ENCODE peak calls at places on chromosomes 12 and 14, in nine cellular contexts. Y, X, T, D, Z, L, V, S and F are unnamed samples.

GRCh38 chr14:69105326-69105725 is 47.6 kb downstream of the DCAF5 start:
- DNase-seq in Y (no peak), T (no peak), L (no peak), D (no peak), S (no peak), Z (no peak), X (no peak), V (no peak), F (no peak)

GRCh38 chr12:12441891-12442461 is 85.1 kb downstream of the BORCS5 start:
- DNase-seq in X (no peak), T (no peak), Y (no peak), V (no peak), L (no peak), Z (no peak), D (no peak), S (no peak), F (no peak)

GRCh38 chr14:76924363-76925151 is 98.3 kb downstream of the LRRC74A start:
- DNase-seq in S (peak), D (no peak), Y (no peak), Z (no peak), X (no peak), L (no peak), T (no peak), V (no peak), F (no peak)

GRCh38 chr12:1644523-1645438 is 15.8 kb downstream of the WNT5B start:
- DNase-seq in T (peak), Y (no peak), D (peak), S (no peak), L (no peak), X (peak), Z (no peak), V (peak), F (peak)

GRCh38 chr12:124032265-124032886 is 59.4 kb downstream of the ZNF664 start:
- DNase-seq in T (peak), X (no peak), V (peak), Z (no peak), S (peak), Y (peak), L (no peak), D (no peak), F (no peak)

GRCh38 chr12:91413591-91413990 is 231.0 kb upstream of the DCN start:
- DNase-seq in S (no peak), Z (no peak), V (no peak), T (peak), X (no peak), Y (no peak), D (no peak), L (no peak), F (no peak)

GRCh38 chr12:14902465-14902864 is 16.8 kb upstream of the MGP start:
- DNase-seq in T (no peak), Y (no peak), S (no peak), Z (no peak), V (no peak), D (no peak), L (no peak), X (no peak), F (no peak)

GRCh38 chr14:39029789-39030188 is 73.2 kb downstream of the SEC23A start:
- DNase-seq in Z (no peak), Y (no peak), D (no peak), X (no peak), V (no peak), S (no peak), L (no peak), T (no peak), F (no peak)

GRCh38 chr12:125246346-125246656 is 181.1 kb downstream of the AACS start:
- DNase-seq in L (no peak), D (no peak), V (no peak), S (no peak), T (no peak), Y (no peak), X (no peak), Z (no peak), F (no peak)

DNA sequence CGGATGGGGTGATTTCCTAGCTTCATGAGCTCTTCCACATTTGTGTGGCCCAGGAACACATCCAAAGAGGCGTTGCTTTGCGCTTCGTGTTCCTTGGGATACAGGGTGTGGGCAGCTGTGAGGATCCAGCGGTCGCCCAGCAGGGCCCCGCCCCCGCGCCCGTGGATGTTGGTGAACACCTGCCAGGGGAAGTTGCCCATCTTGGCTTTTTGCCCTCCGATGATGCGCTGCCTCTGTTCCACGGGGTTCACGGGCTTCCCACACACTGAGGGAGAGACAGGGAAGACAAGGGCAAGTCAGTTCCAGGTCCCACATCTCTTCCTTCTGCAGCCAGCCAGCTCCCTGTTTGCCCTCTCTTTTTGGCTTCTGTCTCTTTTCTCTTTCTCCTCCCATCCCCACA is 11.2 kb downstream of the C1R start:
- DNase-seq in Y (no peak), S (no peak), X (no peak), T (no peak), Z (no peak), L (no peak), V (no peak), D (peak), F (no peak)
- TF ChIP-seq EP300 in Y (no peak), S (no peak), X (no peak), T (no peak), Z (no peak), L (no peak), V (no peak), D (no peak), F (no peak)

GRCh38 chr12:129659927-129660326 is 243.9 kb downstream of the TMEM132D start:
- DNase-seq in V (no peak), Y (no peak), L (no peak), S (no peak), X (no peak), D (no peak), Z (no peak), T (peak), F (no peak)

GRCh38 chr12:129662184-129662583 is 241.6 kb downstream of the TMEM132D start:
- DNase-seq in L (no peak), Y (no peak), V (no peak), S (no peak), T (no peak), D (no peak), Z (no peak), X (no peak), F (no peak)

GRCh38 chr12:129657179-129657578 is 246.6 kb downstream of the TMEM132D start:
- DNase-seq in V (no peak), S (no peak), X (no peak), Z (no peak), L (no peak), D (no peak), T (no peak), Y (no peak), F (no peak)

GRCh38 chr12:129665414-129665813 is 238.4 kb downstream of the TMEM132D start:
- DNase-seq in T (no peak), V (no peak), L (no peak), D (no peak), S (no peak), X (no peak), Z (no peak), Y (no peak), F (no peak)

DNA sequence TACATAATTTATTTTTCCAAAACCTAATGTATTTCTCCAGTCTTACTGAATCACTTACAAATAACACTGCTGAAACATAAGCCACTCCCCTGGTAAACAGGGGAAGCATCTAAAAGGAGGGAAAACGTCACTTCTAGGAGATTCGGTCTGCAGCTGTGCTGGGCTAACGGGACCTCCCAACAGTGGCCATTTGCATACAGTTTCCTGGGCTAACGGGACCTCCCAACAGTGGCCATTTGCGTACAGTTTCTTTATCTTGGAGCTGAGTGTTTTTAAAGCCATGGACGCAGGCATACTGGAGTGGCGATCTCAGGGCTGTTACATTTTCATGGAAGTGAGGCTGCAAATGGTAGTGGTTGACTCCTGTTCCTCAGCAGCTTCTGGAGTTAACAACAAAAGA is 242.9 kb downstream of the TMEM132D start:
- DNase-seq in D (no peak), T (no peak), L (no peak), S (no peak), X (no peak), Z (no peak), Y (no peak), V (no peak), F (no peak)
- TF ChIP-seq CTCF in D (no peak), T (no peak), L (no peak), S (no peak), X (no peak), Z (no peak), Y (no peak), V (no peak), F (no peak)

DNA sequence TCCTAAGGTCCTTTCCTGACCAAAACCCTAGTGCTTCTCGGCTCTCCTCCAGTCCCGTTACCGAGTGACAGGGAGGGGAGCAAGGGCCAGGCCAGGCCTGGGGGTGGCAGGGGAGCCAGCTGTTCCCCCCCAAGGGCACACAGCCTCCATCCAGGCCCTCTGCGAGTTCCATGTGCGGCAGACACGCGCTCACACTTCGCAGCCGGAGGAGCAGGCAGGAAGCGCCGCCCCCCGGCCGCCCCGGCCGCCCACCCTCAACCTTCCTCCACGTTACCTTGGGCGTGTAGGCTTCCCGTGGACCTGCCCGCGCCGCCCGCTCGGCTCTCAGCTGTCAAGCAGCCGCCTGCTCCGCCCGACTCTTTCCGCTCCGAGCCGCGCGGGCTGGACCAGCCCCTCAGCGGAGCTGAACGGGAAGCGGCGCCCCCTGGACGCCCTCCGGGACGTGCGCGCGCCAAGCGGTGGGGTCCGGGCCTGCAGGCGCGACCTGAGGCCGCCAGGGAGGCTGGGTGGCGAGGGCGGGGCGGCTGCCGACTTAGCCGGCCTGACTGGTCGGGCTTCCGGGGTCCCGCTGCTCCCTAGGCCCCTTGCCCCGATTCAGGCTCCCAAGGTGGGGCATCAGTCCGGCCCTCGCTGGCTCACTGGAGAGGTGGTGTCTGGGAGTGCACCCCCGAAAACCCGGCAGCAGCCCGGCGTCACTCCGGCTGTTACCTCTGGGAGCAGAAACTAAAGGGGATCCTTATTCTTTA is at the start of gene CRACR2A:
- DNase-seq in Y (peak), S (no peak), Z (peak), V (peak), D (peak), X (peak), L (peak), T (peak), F (peak)
- TF ChIP-seq POLR2A in Y (no peak), S (no peak), Z (no peak), V (no peak), D (no peak), X (no peak), L (no peak), T (peak), F (no peak)

GRCh38 chr14:60508707-60509437 is at the start of gene SIX6:
- DNase-seq in D (no peak), S (no peak), T (no peak), X (no peak), Y (no peak), V (no peak), L (no peak), Z (no peak), F (no peak)
- TF ChIP-seq EP300 in D (no peak), S (no peak), T (no peak), X (no peak), Y (no peak), V (no peak), L (no peak), Z (no peak), F (no peak)

GRCh38 chr14:104929268-104930230 is 4.9 kb downstream of the PLD4 start:
- DNase-seq in Z (no peak), Y (no peak), X (no peak), D (no peak), L (no peak), S (no peak), T (no peak), V (no peak), F (no peak)

GRCh38 chr14:104927432-104927816 is 2.7 kb downstream of the PLD4 start:
- DNase-seq in T (no peak), V (no peak), L (no peak), S (no peak), X (no peak), Y (no peak), D (no peak), Z (peak), F (no peak)

GRCh38 chr14:104928391-104929133 is 3.9 kb downstream of the PLD4 start:
- DNase-seq in S (no peak), X (no peak), T (no peak), D (no peak), Z (peak), Y (no peak), L (no peak), V (no peak), F (no peak)

GRCh38 chr14:104926619-104927431 is 2.1 kb downstream of the PLD4 start:
- DNase-seq in S (no peak), V (no peak), L (no peak), T (peak), X (no peak), D (no peak), Z (no peak), Y (no peak), F (no peak)

GRCh38 chr14:104927901-104928300 is 3.2 kb downstream of the PLD4 start:
- DNase-seq in V (no peak), Y (no peak), T (no peak), D (no peak), Z (no peak), S (no peak), X (no peak), L (no peak), F (no peak)
- TF ChIP-seq CTCF in V (no peak), Y (no peak), T (no peak), D (no peak), Z (no peak), S (no peak), X (no peak), L (no peak), F (no peak)

DNA sequence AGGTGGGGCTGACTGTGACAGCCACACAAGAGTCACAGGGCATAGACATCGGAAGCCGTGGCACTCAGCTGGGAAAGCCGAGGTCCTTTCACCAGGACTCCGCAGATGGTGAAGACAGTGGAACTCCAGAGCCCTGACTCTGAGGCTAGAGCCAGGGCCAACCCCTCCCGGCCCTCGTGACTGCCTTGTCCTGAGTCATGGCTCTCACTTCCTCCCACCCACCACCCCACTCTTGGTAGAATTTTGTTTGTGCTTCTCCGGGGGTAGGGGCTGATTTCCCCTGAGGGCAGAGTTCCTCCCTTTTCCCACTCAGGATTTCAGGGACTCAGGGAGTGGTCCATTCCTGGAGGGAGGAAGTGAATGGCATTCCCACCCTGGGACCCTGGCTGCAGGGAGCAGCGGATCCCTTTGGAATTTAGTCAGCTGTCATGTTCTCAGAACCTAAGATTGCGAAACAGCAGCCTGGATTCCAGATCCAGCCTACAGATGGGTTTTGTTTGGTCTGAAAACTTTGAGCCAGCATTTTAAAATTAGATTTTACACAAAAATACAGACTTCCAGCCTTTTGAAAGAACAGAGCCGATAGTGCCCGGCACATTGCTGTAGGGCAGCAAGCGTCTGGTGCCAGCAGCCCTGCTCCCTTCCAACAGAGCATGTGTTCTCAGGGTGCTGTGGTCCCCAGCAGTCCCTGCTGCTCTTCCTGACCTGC is 50.7 kb downstream of the TPCN1 start:
- DNase-seq in Y (no peak), V (peak), X (peak), Z (peak), D (peak), S (peak), T (peak), L (peak), F (peak)
- TF ChIP-seq POLR2A in Y (no peak), V (no peak), X (no peak), Z (no peak), D (peak), S (no peak), T (no peak), L (no peak), F (no peak)

DNA sequence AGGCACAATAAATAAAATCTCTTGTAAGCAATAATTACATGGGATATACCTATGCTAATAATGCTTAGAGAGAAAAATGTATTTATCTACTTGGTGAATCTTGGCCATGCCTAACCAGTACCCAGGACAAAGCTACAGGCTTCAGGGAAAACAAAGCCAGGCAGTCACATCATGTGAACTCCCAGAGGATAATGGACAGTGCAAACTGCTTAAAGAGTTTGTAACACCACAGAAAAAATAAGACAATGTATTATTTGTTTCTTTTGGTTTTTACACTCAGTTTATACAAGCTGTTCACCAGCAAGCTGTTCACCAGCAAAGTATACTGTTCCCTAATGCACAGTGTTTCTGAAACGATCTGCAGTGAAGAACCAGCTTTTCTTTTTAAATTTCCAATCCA is 38.0 kb downstream of the DICER1 start:
- DNase-seq in S (no peak), D (no peak), X (no peak), V (no peak), L (no peak), T (no peak), Y (no peak), Z (no peak), F (no peak)
- TF ChIP-seq EP300 in S (no peak), D (no peak), X (no peak), V (no peak), L (no peak), T (no peak), Y (no peak), Z (no peak), F (no peak)

DNA sequence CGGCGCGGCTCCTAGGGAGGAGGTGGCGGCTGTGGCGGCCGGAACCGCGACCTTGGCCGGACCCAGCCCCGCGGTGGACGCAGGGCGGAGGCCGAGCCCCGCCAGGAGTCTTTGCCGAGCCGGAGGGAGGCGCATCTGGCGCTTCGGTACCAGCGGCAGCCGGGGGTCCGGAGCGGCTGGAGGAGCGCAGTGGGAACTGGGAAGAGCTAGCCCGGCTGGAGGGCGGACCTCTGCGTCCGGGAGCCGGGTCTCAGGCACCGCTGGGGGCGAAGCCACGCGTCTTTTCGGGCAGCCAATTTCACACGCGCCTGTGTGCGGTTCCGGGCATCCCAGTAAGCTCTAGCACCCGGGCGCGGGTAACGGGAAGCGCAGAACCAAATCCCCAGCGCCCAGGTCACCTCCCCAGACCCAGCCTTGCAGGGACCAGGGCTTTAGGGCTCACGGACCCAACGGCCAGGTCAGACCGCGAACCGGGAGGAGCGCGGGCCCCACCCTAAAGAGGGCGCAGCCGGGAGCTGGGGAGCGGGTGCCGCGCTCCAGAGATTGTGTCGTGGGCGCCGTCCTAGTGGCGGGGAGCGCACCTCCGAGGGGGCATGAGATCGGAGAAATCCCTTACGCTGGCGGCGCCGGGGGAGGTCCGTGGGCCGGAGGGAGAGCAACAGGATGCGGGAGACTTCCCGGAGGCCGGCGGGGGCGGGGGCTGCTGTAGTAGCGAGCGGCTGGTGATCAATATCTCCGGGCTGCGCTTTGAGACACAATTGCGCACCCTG is 89.4 kb downstream of the GALNT8 start:
- DNase-seq in D (no peak), Z (peak), T (no peak), Y (no peak), S (no peak), X (no peak), V (no peak), L (no peak), F (no peak)
- TF ChIP-seq CTCF in D (no peak), Z (no peak), T (no peak), Y (no peak), S (no peak), X (no peak), V (no peak), L (no peak), F (no peak)

DNA sequence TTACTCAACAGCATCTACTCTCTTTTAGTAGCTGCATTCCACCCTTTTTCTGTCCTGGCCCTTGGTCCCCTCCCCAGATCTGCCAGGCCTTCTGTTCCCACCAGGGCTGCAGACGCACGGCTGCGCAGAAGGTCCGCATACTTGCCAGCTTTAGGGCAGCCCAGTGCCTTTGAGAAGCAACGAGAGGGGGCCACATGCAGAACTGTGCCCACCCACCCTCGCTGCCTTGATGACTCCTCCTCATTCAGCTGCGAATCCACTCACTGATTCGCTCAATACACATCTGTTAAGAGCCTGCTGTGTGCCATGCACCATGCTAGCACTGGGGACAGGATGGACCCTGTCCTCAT is 39.2 kb downstream of the PRIMA1 start:
- DNase-seq in X (no peak), L (no peak), V (no peak), S (no peak), D (no peak), T (no peak), Y (no peak), Z (no peak), F (no peak)
- TF ChIP-seq POLR2A in X (no peak), L (no peak), V (no peak), S (no peak), D (no peak), T (no peak), Y (no peak), Z (no peak), F (no peak)